ENCODE peak calls at places on chromosomes 11 and 22, in five cellular contexts. U is HFFc6, E is AG10803, X is tibial artery, G is GM12865. Y is an unnamed sample.

GRCh38 chr11:118152552-118153471 is at the start of gene SCN4B:
- DNase-seq in U (no peak), E (peak; percentile 22), X (no peak), G (no peak), Y (no peak)

GRCh38 chr11:46248270-46249102 is 29.0 kb upstream of the CREB3L1 start:
- DNase-seq in U (peak; percentile 95), E (peak; percentile 96), X (no peak), G (no peak), Y (peak; percentile 97)

GRCh38 chr11:61061081-61061826 is 41.0 kb upstream of the CD5 start:
- DNase-seq in U (no peak), E (peak; percentile 3), X (no peak), G (peak; percentile 96), Y (peak; percentile 71)

GRCh38 chr22:24441406-24442351 is 14.3 kb downstream of the ADORA2A start:
- DNase-seq in U (no peak), E (no peak), X (no peak), G (no peak), Y (no peak)

GRCh38 chr22:28505416-28506156 is 174.1 kb downstream of the TTC28 start:
- DNase-seq in U (no peak), E (no peak), X (no peak), G (no peak), Y (no peak)

GRCh38 chr22:23849009-23850006 is 8.4 kb upstream of the SLC2A11 start:
- DNase-seq in U (peak; percentile 61), E (peak; percentile 60), X (peak; percentile 71), G (peak; percentile 84), Y (no peak)

GRCh38 chr11:90587896-90588295 is 365.0 kb upstream of the CHORDC1 start:
- DNase-seq in U (no peak), E (no peak), X (no peak), G (peak; percentile 21), Y (no peak)

GRCh38 chr22:37274380-37274862 is 7.9 kb upstream of the CYTH4 start:
- DNase-seq in U (no peak), E (no peak), X (peak; percentile 73), G (peak; percentile 62), Y (no peak)

GRCh38 chr11:65071907-65072630 is 11.8 kb downstream of the CDCA5 start:
- DNase-seq in U (no peak), E (no peak), X (no peak), G (peak; percentile 38), Y (no peak)

GRCh38 chr22:29933619-29934018 is 50.6 kb downstream of the MTMR3 start:
- DNase-seq in U (no peak), E (no peak), X (no peak), G (no peak), Y (no peak)
- TF ChIP-seq CTCF in U (no peak), E (no peak), X (no peak), G (no peak), Y (no peak)

GRCh38 chr11:67052891-67053290 is 3.8 kb upstream of the RHOD start:
- DNase-seq in U (no peak), E (no peak), X (no peak), G (no peak), Y (no peak)

GRCh38 chr11:67051494-67051893 is 5.2 kb upstream of the RHOD start:
- DNase-seq in U (no peak), E (no peak), X (no peak), G (no peak), Y (no peak)

GRCh38 chr11:67051945-67052488 is 4.6 kb upstream of the RHOD start:
- DNase-seq in U (no peak), E (no peak), X (no peak), G (no peak), Y (no peak)

GRCh38 chr11:67048515-67048914 is 8.1 kb upstream of the RHOD start:
- DNase-seq in U (no peak), E (peak; percentile 74), X (no peak), G (no peak), Y (no peak)

DNA sequence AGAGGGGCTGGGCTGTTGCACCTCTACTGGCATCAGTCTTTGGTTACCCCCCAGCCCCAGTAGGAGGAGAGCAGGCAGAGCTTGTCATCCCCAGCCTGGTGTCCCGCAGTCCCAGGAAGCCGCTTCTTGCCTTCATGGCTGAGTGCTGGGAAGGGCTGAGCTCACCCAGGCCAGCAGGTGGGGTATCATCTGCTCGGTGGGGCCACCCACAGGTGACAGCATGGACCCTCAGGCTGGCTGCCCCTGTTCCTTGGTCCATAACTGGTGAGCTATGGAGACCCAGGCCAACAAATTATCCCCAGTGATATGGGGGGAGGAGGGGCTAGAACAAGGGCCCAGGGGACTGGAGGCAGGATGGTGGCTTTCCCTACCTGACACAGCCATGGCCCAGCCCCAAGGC is 6.5 kb upstream of the RHOD start:
- DNase-seq in U (no peak), E (no peak), X (no peak), G (no peak), Y (no peak)
- TF ChIP-seq CTCF in U (peak; percentile 22), E (no peak), X (no peak), G (no peak), Y (no peak)

DNA sequence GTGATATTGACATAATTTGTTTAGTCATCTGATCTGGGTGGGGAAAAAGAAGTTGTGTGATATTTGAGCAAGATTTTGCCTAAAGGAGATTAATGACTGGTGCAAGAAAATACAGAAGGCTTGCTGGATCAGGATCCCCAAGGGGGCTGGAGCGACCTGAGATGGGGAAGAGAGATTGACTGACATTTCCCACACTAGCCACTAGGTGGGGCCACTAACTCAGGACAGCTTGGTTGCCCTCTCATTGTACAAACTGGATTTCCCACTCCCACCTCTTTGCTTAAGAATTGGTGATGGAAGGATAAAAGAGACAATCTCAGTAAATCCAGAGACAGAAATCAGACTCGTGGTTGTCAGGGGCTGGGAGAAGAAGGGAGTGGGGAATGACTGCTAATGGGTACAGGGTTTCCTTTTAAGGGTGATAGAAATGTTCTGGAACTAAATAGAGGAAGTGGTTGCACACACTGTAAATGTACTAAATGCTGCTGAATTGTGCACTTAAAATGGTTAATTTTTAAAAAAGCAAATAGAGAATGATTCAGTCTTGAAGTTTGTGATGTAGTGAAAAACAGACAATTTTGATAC is 50.7 kb downstream of the CTTN start:
- DNase-seq in U (no peak), E (no peak), X (no peak), G (no peak), Y (no peak)
- TF ChIP-seq CTCF in U (peak; percentile 74), E (peak; percentile 47), X (no peak), G (peak; percentile 51), Y (peak; percentile 52)

DNA sequence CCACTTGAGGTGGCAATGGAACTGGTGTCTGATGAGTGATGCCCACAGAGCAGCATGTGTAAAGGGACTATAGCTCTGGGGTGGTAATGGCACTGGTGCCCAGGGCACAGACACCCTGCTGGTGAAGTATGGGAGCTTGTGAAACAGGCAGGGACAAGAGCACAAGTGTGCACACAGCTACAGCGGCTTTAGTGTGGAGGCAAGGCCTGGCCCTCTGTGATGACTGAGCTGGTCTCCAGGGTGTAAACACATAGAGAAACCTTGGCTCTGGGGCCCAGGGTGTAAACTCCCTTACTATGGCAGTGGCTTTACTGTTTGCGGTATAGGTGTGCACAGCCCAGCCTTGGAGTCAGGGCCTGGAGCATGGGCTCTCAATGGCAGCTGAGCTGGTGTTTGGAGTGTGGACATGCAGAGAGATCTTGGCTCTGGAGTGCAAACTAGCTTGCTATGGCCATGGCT is 46.3 kb downstream of the BIRC2 start:
- DNase-seq in U (no peak), E (no peak), X (no peak), G (no peak), Y (no peak)
- TF ChIP-seq CTCF in U (no peak), E (no peak), X (no peak), G (no peak), Y (no peak)

Y was measured in foreskin keratinocyte.